ENCODE peak calls at places on chromosomes 2 and 18, in five cellular contexts. C, L, U, Y and Q are unnamed samples.

GRCh38 chr2:171056307-171056706 is 104.4 kb downstream of the TLK1 start:
- DNase-seq in C (peak), L (peak), U (no peak), Y (no peak), Q (no peak)

GRCh38 chr18:70181015-70181414 is 24.5 kb downstream of the RTTN start:
- DNase-seq in C (peak), L (peak), U (no peak), Y (peak), Q (no peak)

GRCh38 chr18:12076424-12077140 is 17.1 kb upstream of the ANKRD62 start:
- DNase-seq in C (peak), L (peak), U (no peak), Y (peak), Q (no peak)

GRCh38 chr2:112606567-112606966 is 22.2 kb downstream of the CHCHD5 start:
- DNase-seq in C (no peak), L (no peak), U (no peak), Y (no peak), Q (no peak)

GRCh38 chr2:133676392-133677130 is 108.3 kb upstream of the NCKAP5 start:
- DNase-seq in C (peak), L (peak), U (no peak), Y (peak), Q (no peak)

GRCh38 chr2:10162586-10163497 is 40.3 kb downstream of the RRM2 start:
- DNase-seq in C (no peak), L (no peak), U (no peak), Y (no peak), Q (no peak)

GRCh38 chr18:48061781-48062570 is 131.5 kb upstream of the SMAD2 start:
- DNase-seq in C (no peak), L (no peak), U (no peak), Y (peak), Q (no peak)

GRCh38 chr18:33706391-33706790 is 128.4 kb downstream of the ASXL3 start:
- DNase-seq in C (no peak), L (no peak), U (no peak), Y (peak), Q (no peak)

GRCh38 chr2:101185656-101186055 is 34.5 kb upstream of the TBC1D8 start:
- DNase-seq in C (no peak), L (no peak), U (no peak), Y (no peak), Q (no peak)

GRCh38 chr2:10486601-10487079 is 38.5 kb upstream of the ODC1 start:
- DNase-seq in C (no peak), L (no peak), U (no peak), Y (no peak), Q (no peak)

GRCh38 chr18:32372381-32373061 is 98.2 kb downstream of the GAREM1 start:
- DNase-seq in C (no peak), L (no peak), U (no peak), Y (peak), Q (no peak)

GRCh38 chr2:127216105-127216504 is 4.0 kb downstream of the CYP27C1 start:
- DNase-seq in C (no peak), L (no peak), U (no peak), Y (no peak), Q (no peak)
- TF ChIP-seq CTCF in C (no peak), L (no peak), U (no peak), Y (no peak), Q (no peak)

GRCh38 chr18:46179306-46179705 is 75.1 kb downstream of the HAUS1 start:
- DNase-seq in C (no peak), L (no peak), U (no peak), Y (no peak), Q (no peak)
- TF ChIP-seq CTCF in C (no peak), L (no peak), U (no peak), Y (no peak), Q (no peak)

GRCh38 chr18:13912601-13913000 is 2.7 kb downstream of the MC2R start:
- DNase-seq in C (no peak), L (no peak), U (no peak), Y (no peak), Q (no peak)

GRCh38 chr18:13910986-13911385 is 4.3 kb downstream of the MC2R start:
- DNase-seq in C (no peak), L (no peak), U (no peak), Y (no peak), Q (no peak)

GRCh38 chr18:13909141-13909540 is 6.2 kb downstream of the MC2R start:
- DNase-seq in C (no peak), L (no peak), U (no peak), Y (no peak), Q (no peak)

GRCh38 chr18:13910501-13910900 is 4.8 kb downstream of the MC2R start:
- DNase-seq in C (no peak), L (no peak), U (no peak), Y (no peak), Q (no peak)

GRCh38 chr18:13909541-13909940 is 5.8 kb downstream of the MC2R start:
- DNase-seq in C (no peak), L (no peak), U (no peak), Y (no peak), Q (no peak)
- TF ChIP-seq CTCF in C (no peak), L (no peak), U (no peak), Y (no peak), Q (no peak)

DNA sequence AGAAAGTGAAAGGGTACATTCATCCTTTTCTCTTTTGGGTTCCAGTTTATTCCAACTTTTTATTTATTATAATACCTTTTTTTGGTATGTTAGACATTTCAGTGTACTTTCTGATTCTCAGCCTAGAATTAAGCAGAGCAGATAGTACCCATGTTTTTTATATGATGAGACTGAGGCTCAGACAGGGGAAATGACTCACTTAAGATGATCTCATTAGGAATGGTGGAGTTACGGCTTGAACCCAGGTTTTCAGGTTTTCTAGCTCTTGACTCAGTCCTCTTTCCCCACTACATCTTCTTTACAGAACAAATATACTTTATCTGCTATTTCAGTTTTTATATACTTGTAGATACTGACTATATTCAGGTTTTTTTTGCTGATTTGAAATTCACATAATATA is 51.7 kb upstream of the OTX1 start:
- DNase-seq in C (peak), L (peak), U (no peak), Y (peak), Q (no peak)
- TF ChIP-seq CTCF in C (no peak), L (no peak), U (no peak), Y (no peak), Q (no peak)

DNA sequence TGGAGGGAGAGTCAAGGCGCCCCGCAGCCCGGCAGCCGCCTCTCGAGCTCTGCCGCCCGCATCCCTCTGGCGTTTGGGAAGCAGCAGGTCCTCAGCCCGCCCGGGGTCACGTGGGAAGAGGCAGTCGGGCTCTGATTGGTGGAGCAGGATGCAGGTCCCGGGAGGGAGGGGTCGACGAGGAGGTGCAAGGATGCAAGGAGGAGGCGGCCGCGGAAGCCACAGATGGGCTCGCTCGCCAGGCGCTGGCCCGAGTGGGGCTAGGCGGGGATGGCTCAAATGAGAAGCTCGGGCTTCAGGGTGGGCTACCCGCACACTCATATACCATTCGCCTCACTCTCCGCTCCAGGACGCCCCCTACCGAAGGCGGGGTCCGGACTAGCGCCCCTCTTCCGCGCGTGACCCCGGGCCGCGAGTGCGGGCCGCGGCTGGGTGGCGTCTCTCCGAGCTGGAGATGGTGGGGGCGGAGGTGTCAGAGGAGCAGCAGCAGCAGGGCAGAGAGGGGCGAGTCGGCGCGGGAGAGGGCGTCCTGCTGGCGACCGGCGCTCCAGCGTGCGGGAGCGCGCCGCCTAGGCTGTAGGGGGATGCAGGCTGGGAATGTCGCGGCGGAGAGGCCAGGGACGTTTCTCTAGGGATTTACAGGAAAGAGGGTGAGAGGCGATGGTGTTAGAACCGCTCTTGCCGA is at the start of gene TMEFF2:
- DNase-seq in C (peak), L (peak), U (peak), Y (peak), Q (peak)
- TF ChIP-seq CTCF in C (no peak), L (peak), U (no peak), Y (no peak), Q (peak)

GRCh38 chr2:191459158-191459557 is 214.0 kb downstream of the MYO1B start:
- DNase-seq in C (no peak), L (no peak), U (no peak), Y (no peak), Q (no peak)
- TF ChIP-seq CTCF in C (no peak), L (no peak), U (no peak), Y (no peak), Q (no peak)

GRCh38 chr2:105789745-105790466 is 45.2 kb downstream of the NCK2 start:
- DNase-seq in C (peak), L (peak), U (peak), Y (peak), Q (no peak)
- TF ChIP-seq CTCF in C (peak), L (peak), U (no peak), Y (no peak), Q (no peak)

DNA sequence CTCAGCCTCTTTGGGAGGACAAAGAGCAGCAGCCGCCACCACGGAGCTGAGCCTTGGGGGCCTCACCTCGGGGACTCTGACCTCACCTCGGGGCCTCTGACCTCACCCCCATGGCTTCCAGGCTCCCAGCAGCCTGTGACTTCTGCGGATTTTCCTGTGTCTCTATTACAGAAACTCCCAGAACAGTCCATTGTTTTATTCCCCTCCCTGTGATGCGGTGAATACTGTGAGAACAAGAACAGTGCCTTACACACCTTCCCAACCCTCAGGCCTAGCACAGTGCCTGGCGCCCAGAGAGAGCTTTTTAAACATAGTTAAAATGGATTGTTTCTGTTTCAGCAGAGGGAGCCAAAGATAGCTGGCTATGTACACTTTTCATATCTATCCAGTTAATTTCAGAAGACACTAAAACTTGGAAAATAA is 63.7 kb downstream of the MBP start:
- DNase-seq in C (no peak), L (no peak), U (no peak), Y (no peak), Q (no peak)
- TF ChIP-seq CTCF in C (no peak), L (no peak), U (no peak), Y (peak), Q (peak)